ENCODE peak calls at places on chromosomes 13 and 19, in nine cellular contexts. B is stomach, L is HepG2, V is sigmoid colon, S is H1, T is SK-N-SH, N is K562, W is GM12878, C is transverse colon. F is an unnamed sample.

GRCh38 chr13:37058801-37059135 is 720 bp downstream of the SUPT20H start:
- DNase-seq in B (no peak), L (no peak), V (no peak), S (no peak), T (peak; percentile 46), N (peak; percentile 7), W (peak; percentile 7), C (no peak), F (no peak)

GRCh38 chr19:58009301-58009665 is 6.7 kb upstream of the ZNF606 start:
- DNase-seq in B (no peak), L (no peak), V (no peak), S (no peak), T (no peak), N (no peak), W (no peak), C (no peak), F (no peak)

GRCh38 chr19:48415395-48415794 is 21.9 kb downstream of the GRIN2D start:
- DNase-seq in B (peak; percentile 78), L (peak; percentile 52), V (peak; percentile 84), S (peak; percentile 97), T (peak; percentile 82), N (peak; percentile 88), W (no peak), C (peak; percentile 92), F (peak; percentile 83)

GRCh38 chr13:47146136-47146535 is 249.3 kb upstream of the HTR2A start:
- DNase-seq in B (no peak), L (no peak), V (no peak), S (no peak), T (no peak), N (no peak), W (no peak), C (no peak), F (no peak)

GRCh38 chr13:97116754-97117153 is 105.4 kb upstream of the MBNL2 start:
- DNase-seq in B (no peak), L (no peak), V (peak; percentile 74), S (no peak), T (no peak), N (no peak), W (no peak), C (no peak), F (no peak)

GRCh38 chr13:65724261-65724660 is 1505.9 kb downstream of the PCDH9 start:
- DNase-seq in B (no peak), L (no peak), V (no peak), S (no peak), T (no peak), N (no peak), W (no peak), C (no peak), F (no peak)

GRCh38 chr19:23996549-23996948 is 81.9 kb downstream of the ZNF726 start:
- DNase-seq in B (no peak), L (peak; percentile 3), V (no peak), S (peak; percentile 56), T (peak; percentile 57), N (peak; percentile 65), W (no peak), C (no peak), F (no peak)

GRCh38 chr19:16470911-16471811 is 609 bp downstream of the EPS15L1 start:
- DNase-seq in B (no peak), L (no peak), V (no peak), S (peak; percentile 62), T (no peak), N (no peak), W (no peak), C (peak; percentile 26), F (peak; percentile 24)

GRCh38 chr19:262125-262524 is 29.1 kb downstream of the PLPP2 start:
- DNase-seq in B (no peak), L (no peak), V (no peak), S (no peak), T (peak; percentile 0), N (no peak), W (no peak), C (no peak), F (no peak)

GRCh38 chr13:110126391-110126961 is 180.5 kb downstream of the COL4A1 start:
- DNase-seq in B (no peak), L (no peak), V (peak; percentile 82), S (no peak), T (no peak), N (no peak), W (no peak), C (no peak), F (peak; percentile 44)

GRCh38 chr19:48283908-48284307 is 14.0 kb downstream of the ZNF114 start:
- DNase-seq in B (no peak), L (no peak), V (no peak), S (no peak), T (no peak), N (no peak), W (no peak), C (no peak), F (no peak)

GRCh38 chr13:23411706-23412105 is 21.8 kb downstream of the SACS start:
- DNase-seq in B (no peak), L (no peak), V (no peak), S (peak; percentile 38), T (no peak), N (no peak), W (no peak), C (no peak), F (no peak)

GRCh38 chr13:80011448-80012212 is 329.3 kb downstream of the SPRY2 start:
- DNase-seq in B (peak; percentile 51), L (no peak), V (no peak), S (no peak), T (no peak), N (no peak), W (no peak), C (peak; percentile 20), F (no peak)

GRCh38 chr13:80010846-80011245 is 330.1 kb downstream of the SPRY2 start:
- DNase-seq in B (no peak), L (no peak), V (no peak), S (no peak), T (no peak), N (no peak), W (no peak), C (no peak), F (no peak)

GRCh38 chr13:80010286-80010831 is 330.6 kb downstream of the SPRY2 start:
- DNase-seq in B (no peak), L (no peak), V (no peak), S (no peak), T (no peak), N (no peak), W (no peak), C (no peak), F (no peak)

GRCh38 chr13:80009760-80010159 is 331.2 kb downstream of the SPRY2 start:
- DNase-seq in B (no peak), L (no peak), V (no peak), S (no peak), T (no peak), N (no peak), W (no peak), C (no peak), F (no peak)

DNA sequence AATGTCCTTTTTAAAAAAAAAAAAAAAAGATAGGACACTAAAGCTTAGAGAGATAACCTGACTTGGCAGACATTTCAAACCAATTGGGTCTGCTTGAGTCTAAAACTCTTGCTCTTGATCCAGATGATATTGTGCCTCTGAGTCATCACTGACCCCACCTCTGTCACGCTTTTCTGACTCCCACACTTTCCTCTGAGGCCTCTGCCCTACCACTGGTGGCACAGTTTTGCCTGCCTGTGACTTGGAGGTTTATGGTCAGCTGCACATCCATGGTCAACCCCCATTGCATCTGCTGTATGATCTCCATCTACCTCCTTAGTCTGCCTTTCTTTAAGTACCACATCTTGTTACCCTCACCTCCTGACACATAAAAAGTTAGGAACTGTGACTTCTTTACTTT is 328.6 kb downstream of the SPRY2 start:
- DNase-seq in B (no peak), L (no peak), V (no peak), S (no peak), T (no peak), N (no peak), W (no peak), C (no peak), F (no peak)
- TF ChIP-seq EP300 in B (no peak), L (no peak), V (no peak), S (no peak), T (no peak), N (no peak), W (no peak), C (no peak), F (no peak)

GRCh38 chr13:29435125-29435911 is 160.2 kb downstream of the SLC7A1 start:
- DNase-seq in B (no peak), L (no peak), V (peak; percentile 88), S (no peak), T (peak; percentile 20), N (no peak), W (no peak), C (no peak), F (no peak)
- TF ChIP-seq POLR2AphosphoS5 in B (peak; percentile 49), L (no peak), V (peak; percentile 99), S (no peak), T (peak; percentile 88), N (no peak), W (no peak), C (peak; percentile 96), F (no peak)

GRCh38 chr13:28177877-28178276 is 39.5 kb downstream of the PAN3 start:
- DNase-seq in B (no peak), L (no peak), V (no peak), S (no peak), T (no peak), N (no peak), W (no peak), C (no peak), F (no peak)
- H3K4me1 ChIP-seq in B (peaks cover 3% of the 10 kb centered on the region), L (no peaks in the 10 kb centered on the region), V (no peaks in the 10 kb centered on the region), S (peaks cover 2% of the 10 kb centered on the region), T (no peaks in the 10 kb centered on the region), N (no peaks in the 10 kb centered on the region), W (no peaks in the 10 kb centered on the region), C (no peaks in the 10 kb centered on the region), F (no peaks in the 10 kb centered on the region)

GRCh38 chr19:50020481-50020880 is 4.7 kb downstream of the VRK3 start:
- DNase-seq in B (no peak), L (no peak), V (no peak), S (no peak), T (no peak), N (no peak), W (no peak), C (no peak), F (no peak)
- TF ChIP-seq EP300 in B (no peak), L (no peak), V (no peak), S (no peak), T (no peak), N (no peak), W (no peak), C (no peak), F (no peak)